ENCODE peak calls at places on chromosomes 5 and 9, in four cellular contexts. D is H54, W is RCC 7860, K is nucleus accumbens. M is an unnamed sample.

GRCh38 chr9:98807070-98807810 is at the start of gene GALNT12:
- DNase-seq in D (no peak), W (no peak), K (peak), M (peak)

GRCh38 chr9:15430920-15431844 is 8.5 kb downstream of the SNAPC3 start:
- DNase-seq in D (no peak), W (no peak), K (no peak), M (no peak)

GRCh38 chr5:44246986-44247385 is 142.2 kb downstream of the FGF10 start:
- DNase-seq in D (no peak), W (no peak), K (no peak), M (no peak)

GRCh38 chr5:37867634-37868033 is 27.8 kb upstream of the GDNF start:
- DNase-seq in D (no peak), W (no peak), K (no peak), M (no peak)

GRCh38 chr5:443239-444151 is 519 bp downstream of the EXOC3 start:
- DNase-seq in D (peak), W (no peak), K (no peak), M (peak)

GRCh38 chr9:120950421-120951388 is 24.1 kb upstream of the TRAF1 start:
- DNase-seq in D (no peak), W (peak), K (no peak), M (no peak)

GRCh38 chr5:74762599-74762998 is 4.3 kb downstream of the GFM2 start:
- DNase-seq in D (peak), W (peak), K (no peak), M (peak)

GRCh38 chr9:91192379-91192775 is 169.3 kb downstream of the AUH start:
- DNase-seq in D (no peak), W (no peak), K (no peak), M (no peak)

GRCh38 chr9:15157371-15157770 is 149.6 kb downstream of the TTC39B start:
- DNase-seq in D (no peak), W (no peak), K (no peak), M (no peak)

GRCh38 chr5:139149477-139150199 is 48.5 kb downstream of the SIL1 start:
- DNase-seq in D (no peak), W (no peak), K (no peak), M (no peak)

GRCh38 chr5:151239237-151239861 is 13.6 kb upstream of the GM2A start:
- DNase-seq in D (peak), W (no peak), K (peak), M (peak)

GRCh38 chr5:157400741-157401140 is 59.3 kb upstream of the NIPAL4 start:
- DNase-seq in D (no peak), W (no peak), K (no peak), M (no peak)

GRCh38 chr5:18314192-18314778 is 680.0 kb downstream of the TAF11L14 start:
- DNase-seq in D (peak), W (peak), K (no peak), M (no peak)

GRCh38 chr9:113888361-113888760 is 12.3 kb downstream of the ZNF618 start:
- DNase-seq in D (no peak), W (no peak), K (no peak), M (no peak)

GRCh38 chr9:121459513-121459912 is 40.1 kb downstream of the GGTA1 start:
- DNase-seq in D (no peak), W (no peak), K (no peak), M (no peak)

GRCh38 chr5:108801776-108802175 is 54.1 kb downstream of the FER start:
- DNase-seq in D (peak), W (peak), K (no peak), M (no peak)

GRCh38 chr5:59042683-59043082 is 459.8 kb downstream of the RAB3C start:
- DNase-seq in D (no peak), W (peak), K (no peak), M (no peak)

GRCh38 chr5:60010328-60010727 is 116.8 kb upstream of the PDE4D start:
- DNase-seq in D (no peak), W (no peak), K (no peak), M (no peak)

GRCh38 chr5:138035605-138036537 is 3.0 kb upstream of the FAM13B start:
- DNase-seq in D (peak), W (peak), K (peak), M (peak)

GRCh38 chr5:60487885-60488425 is 212.0 kb downstream of the DEPDC1B start:
- DNase-seq in D (no peak), W (no peak), K (no peak), M (no peak)

GRCh38 chr9:113999256-114000062 is 78.6 kb downstream of the AMBP start:
- DNase-seq in D (no peak), W (no peak), K (no peak), M (no peak)

GRCh38 chr9:105118646-105119045 is 125.8 kb upstream of the SLC44A1 start:
- DNase-seq in D (no peak), W (no peak), K (no peak), M (no peak)

GRCh38 chr5:168931638-168932345 is 352.6 kb upstream of the PANK3 start:
- DNase-seq in D (peak), W (peak), K (no peak), M (no peak)

M was measured in 8988T.